ENCODE peak calls at places on chromosomes 11 and 22, in seven cellular contexts. One of them, this sample, is unnamed.

GRCh38 chr22:19043111-19044085 is 78.8 kb downstream of the DGCR2 start:
- DNase-seq in lower leg skin: no peak
- DNase-seq in HepG2: no peak
- DNase-seq in sigmoid colon: peak
- DNase-seq in body of pancreas: no peak
- DNase-seq in thyroid gland: no peak
- DNase-seq in uterus: no peak
- DNase-seq in this sample: no peak

GRCh38 chr11:69055212-69055586 is 6.5 kb downstream of the TPCN2 start:
- DNase-seq in lower leg skin: no peak
- DNase-seq in HepG2: no peak
- DNase-seq in sigmoid colon: no peak
- DNase-seq in body of pancreas: no peak
- DNase-seq in thyroid gland: no peak
- DNase-seq in uterus: no peak
- DNase-seq in this sample: peak

GRCh38 chr11:66871521-66871901 is 14.6 kb downstream of the LRFN4 start:
- DNase-seq in lower leg skin: no peak
- DNase-seq in HepG2: no peak
- DNase-seq in sigmoid colon: no peak
- DNase-seq in body of pancreas: no peak
- DNase-seq in thyroid gland: no peak
- DNase-seq in uterus: no peak
- DNase-seq in this sample: no peak

GRCh38 chr11:119028346-119029068 is 2.2 kb downstream of the SLC37A4 start:
- DNase-seq in lower leg skin: no peak
- DNase-seq in HepG2: no peak
- DNase-seq in sigmoid colon: no peak
- DNase-seq in body of pancreas: peak
- DNase-seq in thyroid gland: no peak
- DNase-seq in uterus: no peak
- DNase-seq in this sample: no peak

GRCh38 chr22:37498289-37498909 is 12.2 kb upstream of the MFNG start:
- DNase-seq in lower leg skin: no peak
- DNase-seq in HepG2: peak
- DNase-seq in sigmoid colon: no peak
- DNase-seq in body of pancreas: peak
- DNase-seq in thyroid gland: peak
- DNase-seq in uterus: no peak
- DNase-seq in this sample: no peak

GRCh38 chr11:32487270-32487669 is 51.9 kb upstream of the WT1 start:
- DNase-seq in lower leg skin: no peak
- DNase-seq in HepG2: no peak
- DNase-seq in sigmoid colon: no peak
- DNase-seq in body of pancreas: no peak
- DNase-seq in thyroid gland: no peak
- DNase-seq in uterus: no peak
- DNase-seq in this sample: no peak

GRCh38 chr22:37163618-37164534 is 14.2 kb upstream of the IL2RB start:
- DNase-seq in lower leg skin: no peak
- DNase-seq in HepG2: no peak
- DNase-seq in sigmoid colon: no peak
- DNase-seq in body of pancreas: no peak
- DNase-seq in thyroid gland: no peak
- DNase-seq in uterus: no peak
- DNase-seq in this sample: no peak

GRCh38 chr11:63802637-63803414 is 10.4 kb upstream of the SPINDOC start:
- DNase-seq in lower leg skin: no peak
- DNase-seq in HepG2: no peak
- DNase-seq in sigmoid colon: no peak
- DNase-seq in body of pancreas: no peak
- DNase-seq in thyroid gland: no peak
- DNase-seq in uterus: no peak
- DNase-seq in this sample: no peak

GRCh38 chr11:84812351-84813083 is 814.6 kb downstream of the DLG2 start:
- DNase-seq in lower leg skin: no peak
- DNase-seq in HepG2: no peak
- DNase-seq in sigmoid colon: no peak
- DNase-seq in body of pancreas: no peak
- DNase-seq in thyroid gland: no peak
- DNase-seq in uterus: no peak
- DNase-seq in this sample: no peak

GRCh38 chr22:17563936-17564391 is 666 bp downstream of the SLC25A18 start:
- DNase-seq in lower leg skin: no peak
- DNase-seq in HepG2: no peak
- DNase-seq in sigmoid colon: peak
- DNase-seq in body of pancreas: peak
- DNase-seq in thyroid gland: no peak
- DNase-seq in uterus: peak
- DNase-seq in this sample: no peak

GRCh38 chr11:64913171-64913727 is 3.8 kb downstream of the ATG2A start:
- DNase-seq in lower leg skin: no peak
- DNase-seq in HepG2: no peak
- DNase-seq in sigmoid colon: no peak
- DNase-seq in body of pancreas: no peak
- DNase-seq in thyroid gland: no peak
- DNase-seq in uterus: no peak
- DNase-seq in this sample: no peak

GRCh38 chr22:45997077-45997774 is 20.3 kb upstream of the WNT7B start:
- DNase-seq in lower leg skin: peak
- DNase-seq in HepG2: no peak
- DNase-seq in sigmoid colon: peak
- DNase-seq in body of pancreas: peak
- DNase-seq in thyroid gland: peak
- DNase-seq in uterus: peak
- DNase-seq in this sample: peak

GRCh38 chr11:13068211-13068610 is 59.1 kb downstream of the RASSF10 start:
- DNase-seq in lower leg skin: no peak
- DNase-seq in HepG2: no peak
- DNase-seq in sigmoid colon: no peak
- DNase-seq in body of pancreas: no peak
- DNase-seq in thyroid gland: no peak
- DNase-seq in uterus: no peak
- DNase-seq in this sample: no peak

GRCh38 chr11:117931331-117931950 is 2.2 kb upstream of the TMPRSS13 start:
- DNase-seq in lower leg skin: no peak
- DNase-seq in HepG2: no peak
- DNase-seq in sigmoid colon: peak
- DNase-seq in body of pancreas: no peak
- DNase-seq in thyroid gland: no peak
- DNase-seq in uterus: no peak
- DNase-seq in this sample: no peak
- TF ChIP-seq CTCF in lower leg skin: no peak
- TF ChIP-seq CTCF in HepG2: no peak
- TF ChIP-seq CTCF in sigmoid colon: no peak
- TF ChIP-seq CTCF in body of pancreas: no peak
- TF ChIP-seq CTCF in thyroid gland: no peak
- TF ChIP-seq CTCF in uterus: no peak
- TF ChIP-seq CTCF in this sample: no peak

GRCh38 chr22:38863531-38864131 is 8.4 kb downstream of the CBX6 start:
- DNase-seq in lower leg skin: no peak
- DNase-seq in HepG2: no peak
- DNase-seq in sigmoid colon: peak
- DNase-seq in body of pancreas: no peak
- DNase-seq in thyroid gland: no peak
- DNase-seq in uterus: peak
- DNase-seq in this sample: no peak
- TF ChIP-seq POLR2A in lower leg skin: no peak
- TF ChIP-seq POLR2A in HepG2: no peak
- TF ChIP-seq POLR2A in sigmoid colon: no peak
- TF ChIP-seq POLR2A in body of pancreas: no peak
- TF ChIP-seq POLR2A in thyroid gland: no peak
- TF ChIP-seq POLR2A in uterus: no peak
- TF ChIP-seq POLR2A in this sample: no peak

GRCh38 chr11:61546663-61547062 is 34.2 kb downstream of the SYT7 start:
- DNase-seq in lower leg skin: no peak
- DNase-seq in HepG2: no peak
- DNase-seq in sigmoid colon: no peak
- DNase-seq in body of pancreas: no peak
- DNase-seq in thyroid gland: no peak
- DNase-seq in uterus: no peak
- DNase-seq in this sample: no peak

GRCh38 chr11:61545921-61546320 is 35.0 kb downstream of the SYT7 start:
- DNase-seq in lower leg skin: no peak
- DNase-seq in HepG2: no peak
- DNase-seq in sigmoid colon: no peak
- DNase-seq in body of pancreas: no peak
- DNase-seq in thyroid gland: no peak
- DNase-seq in uterus: no peak
- DNase-seq in this sample: no peak

GRCh38 chr11:61544466-61544865 is 35.9 kb downstream of the LRRC10B start:
- DNase-seq in lower leg skin: no peak
- DNase-seq in HepG2: no peak
- DNase-seq in sigmoid colon: no peak
- DNase-seq in body of pancreas: no peak
- DNase-seq in thyroid gland: no peak
- DNase-seq in uterus: no peak
- DNase-seq in this sample: no peak

GRCh38 chr11:61543606-61544306 is 35.2 kb downstream of the LRRC10B start:
- DNase-seq in lower leg skin: no peak
- DNase-seq in HepG2: peak
- DNase-seq in sigmoid colon: no peak
- DNase-seq in body of pancreas: no peak
- DNase-seq in thyroid gland: no peak
- DNase-seq in uterus: no peak
- DNase-seq in this sample: no peak

GRCh38 chr11:61545341-61545740 is 35.5 kb downstream of the SYT7 start:
- DNase-seq in lower leg skin: no peak
- DNase-seq in HepG2: no peak
- DNase-seq in sigmoid colon: no peak
- DNase-seq in body of pancreas: no peak
- DNase-seq in thyroid gland: no peak
- DNase-seq in uterus: no peak
- DNase-seq in this sample: no peak
- TF ChIP-seq CTCF in lower leg skin: no peak
- TF ChIP-seq CTCF in HepG2: peak
- TF ChIP-seq CTCF in sigmoid colon: no peak
- TF ChIP-seq CTCF in body of pancreas: no peak
- TF ChIP-seq CTCF in thyroid gland: no peak
- TF ChIP-seq CTCF in uterus: no peak
- TF ChIP-seq CTCF in this sample: no peak

GRCh38 chr11:203056-203944 is 3.9 kb downstream of the BET1L start:
- DNase-seq in lower leg skin: peak
- DNase-seq in HepG2: no peak
- DNase-seq in sigmoid colon: no peak
- DNase-seq in body of pancreas: no peak
- DNase-seq in thyroid gland: no peak
- DNase-seq in uterus: no peak
- DNase-seq in this sample: no peak

GRCh38 chr11:205221-206001 is 1.8 kb downstream of the BET1L start:
- DNase-seq in lower leg skin: peak
- DNase-seq in HepG2: no peak
- DNase-seq in sigmoid colon: peak
- DNase-seq in body of pancreas: no peak
- DNase-seq in thyroid gland: no peak
- DNase-seq in uterus: no peak
- DNase-seq in this sample: no peak

GRCh38 chr11:206002-206384 is 1.2 kb downstream of the BET1L start:
- DNase-seq in lower leg skin: peak
- DNase-seq in HepG2: no peak
- DNase-seq in sigmoid colon: peak
- DNase-seq in body of pancreas: no peak
- DNase-seq in thyroid gland: no peak
- DNase-seq in uterus: no peak
- DNase-seq in this sample: no peak

GRCh38 chr11:203945-204586 is 3.1 kb downstream of the BET1L start:
- DNase-seq in lower leg skin: peak
- DNase-seq in HepG2: no peak
- DNase-seq in sigmoid colon: peak
- DNase-seq in body of pancreas: no peak
- DNase-seq in thyroid gland: no peak
- DNase-seq in uterus: no peak
- DNase-seq in this sample: no peak

DNA sequence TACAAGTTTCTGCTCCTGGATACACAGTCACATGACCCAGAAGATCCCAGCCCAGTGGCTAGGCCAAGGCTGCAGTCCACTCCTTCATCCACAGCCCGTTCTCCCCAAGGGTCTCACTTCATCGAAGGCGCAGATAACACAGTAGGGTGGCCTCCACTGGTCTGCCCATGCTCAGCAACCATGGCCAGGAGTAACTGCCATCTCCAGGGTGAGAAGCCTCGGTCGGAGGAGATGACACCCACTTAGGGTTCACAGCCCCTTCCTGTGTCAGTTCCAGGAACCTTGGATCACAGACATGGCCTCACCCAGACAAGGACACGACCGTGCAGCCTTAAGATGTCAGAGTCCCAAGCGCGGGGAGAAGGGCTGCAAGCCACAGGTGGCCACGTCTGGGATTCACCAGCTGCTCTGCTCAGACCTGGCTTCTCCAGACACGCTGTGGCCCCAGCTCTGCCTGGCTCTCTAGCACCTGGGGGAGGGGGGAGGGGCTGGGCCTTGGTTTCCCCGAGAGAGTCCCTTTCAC is 2.6 kb downstream of the BET1L start:
- DNase-seq in lower leg skin: peak
- DNase-seq in HepG2: no peak
- DNase-seq in sigmoid colon: peak
- DNase-seq in body of pancreas: no peak
- DNase-seq in thyroid gland: no peak
- DNase-seq in uterus: no peak
- DNase-seq in this sample: no peak
- TF ChIP-seq POLR2A in lower leg skin: no peak
- TF ChIP-seq POLR2A in HepG2: no peak
- TF ChIP-seq POLR2A in sigmoid colon: no peak
- TF ChIP-seq POLR2A in body of pancreas: no peak
- TF ChIP-seq POLR2A in thyroid gland: no peak
- TF ChIP-seq POLR2A in uterus: no peak
- TF ChIP-seq POLR2A in this sample: no peak